ENCODE peak calls at places on chromosomes 13 and 19, in six cellular contexts. Z, J, N, Y, H and O are unnamed samples.

GRCh38 chr13:79679334-79679733 is 198.4 kb downstream of the NDFIP2 start:
- DNase-seq in Z (peak), Y (peak), J (peak), H (peak), N (peak), O (peak)

GRCh38 chr13:52846567-52847321 is 1.7 kb downstream of the PCDH8 start:
- DNase-seq in J (peak), N (no peak), Z (peak), Y (no peak), H (no peak), O (peak)

GRCh38 chr13:31134055-31134711 is 27.5 kb downstream of the HSPH1 start:
- DNase-seq in J (no peak), H (no peak), Z (no peak), N (no peak), Y (no peak), O (no peak)

GRCh38 chr19:49665301-49666119 is at the start of the genes BCL2L12 and IRF3:
- DNase-seq in Y (peak), Z (peak), H (peak), J (peak), N (peak), O (peak)

GRCh38 chr13:26324294-26324693 is 70.4 kb downstream of the CDK8 start:
- DNase-seq in J (no peak), Y (no peak), Z (no peak), N (no peak), H (no peak), O (no peak)

GRCh38 chr19:3575260-3575741 is 2.6 kb downstream of the HMG20B start:
- DNase-seq in Z (no peak), H (no peak), N (no peak), J (no peak), Y (no peak), O (peak)

GRCh38 chr19:49843265-49843664 is 7.7 kb upstream of the PTOV1 start:
- DNase-seq in Y (no peak), Z (no peak), N (no peak), H (no peak), J (no peak), O (no peak)

GRCh38 chr13:111120913-111121312 is 5.8 kb downstream of the ARHGEF7 start:
- DNase-seq in N (no peak), Y (no peak), J (no peak), H (no peak), Z (no peak), O (no peak)

GRCh38 chr13:51761638-51762350 is 42.2 kb downstream of the DHRS12 start:
- DNase-seq in Y (peak), Z (no peak), N (no peak), H (no peak), J (no peak), O (no peak)

GRCh38 chr19:28466107-28467045 is 746.6 kb downstream of the UQCRFS1 start:
- DNase-seq in H (no peak), N (no peak), Y (peak), Z (peak), J (peak), O (peak)

GRCh38 chr13:39417643-39418042 is 185.3 kb downstream of the LHFPL6 start:
- DNase-seq in Y (peak), Z (peak), H (no peak), N (no peak), J (peak), O (peak)

GRCh38 chr19:14114854-14115253 is 2.7 kb downstream of the PRKACA start:
- DNase-seq in Z (no peak), J (no peak), Y (peak), H (no peak), N (no peak), O (peak)

GRCh38 chr19:5292453-5292842 is 48.2 kb downstream of the PTPRS start:
- DNase-seq in N (no peak), J (no peak), Z (no peak), H (no peak), Y (peak), O (no peak)

GRCh38 chr13:33194820-33195692 is 90.5 kb downstream of the STARD13 start:
- DNase-seq in Y (peak), J (peak), Z (no peak), N (no peak), H (no peak), O (no peak)

GRCh38 chr19:5580116-5580515 is 12.4 kb upstream of the TINCR start:
- DNase-seq in Y (no peak), H (no peak), J (no peak), Z (no peak), N (no peak), O (no peak)

GRCh38 chr19:46487802-46488445 is 7.7 kb downstream of the PNMA8B start:
- DNase-seq in N (peak), Z (peak), J (peak), H (peak), Y (peak), O (peak)

GRCh38 chr19:23531231-23531790 is 136.0 kb upstream of the ZNF91 start:
- DNase-seq in Z (no peak), N (no peak), J (no peak), H (no peak), Y (no peak), O (no peak)

GRCh38 chr19:18046066-18046718 is 38.2 kb downstream of the ARRDC2 start:
- DNase-seq in H (no peak), J (peak), Y (peak), Z (peak), N (peak), O (no peak)

GRCh38 chr19:4233282-4233853 is 4.0 kb downstream of the EBI3 start:
- DNase-seq in Y (peak), N (no peak), J (peak), Z (no peak), H (no peak), O (peak)

GRCh38 chr13:75505327-75505726 is 23.4 kb upstream of the TBC1D4 start:
- DNase-seq in N (no peak), H (no peak), J (no peak), Z (no peak), Y (no peak), O (no peak)

GRCh38 chr13:57630661-57631606 is 610 bp upstream of the PCDH17 start:
- DNase-seq in Y (peak), H (no peak), J (peak), N (no peak), Z (peak), O (peak)

GRCh38 chr19:36257512-36257876 is 42.6 kb downstream of the ZNF146 start:
- DNase-seq in N (no peak), J (no peak), Y (no peak), Z (no peak), H (no peak), O (no peak)

GRCh38 chr13:25468330-25469178 is 96.8 kb downstream of the ATP8A2 start:
- DNase-seq in Z (peak), N (no peak), H (no peak), Y (no peak), J (no peak), O (peak)

GRCh38 chr19:49194408-49194807 is 36.8 kb downstream of the TRPM4 start:
- DNase-seq in N (no peak), Z (no peak), J (no peak), Y (no peak), H (no peak), O (no peak)

GRCh38 chr13:88086577-88086976 is 415.4 kb downstream of the SLITRK5 start:
- DNase-seq in Y (peak), H (no peak), J (peak), Z (no peak), N (no peak), O (no peak)

GRCh38 chr19:42280761-42281174 is 11.7 kb downstream of the CIC start:
- DNase-seq in Y (no peak), Z (no peak), N (no peak), H (no peak), J (no peak), O (no peak)

GRCh38 chr13:20230913-20231838 is 943 bp downstream of the GJB6 start:
- DNase-seq in J (no peak), H (peak), Y (no peak), Z (no peak), N (no peak), O (peak)

GRCh38 chr19:413756-414420 is 4.9 kb upstream of the C2CD4C start:
- DNase-seq in Z (no peak), N (no peak), J (no peak), Y (no peak), H (no peak), O (no peak)

GRCh38 chr19:44576843-44577565 is 36.4 kb upstream of the IGSF23 start:
- DNase-seq in Z (peak), N (no peak), H (no peak), J (peak), Y (peak), O (peak)

GRCh38 chr13:19862511-19863313 is 737 bp downstream of the ZMYM5 start:
- DNase-seq in J (peak), H (no peak), Y (peak), Z (peak), N (no peak), O (peak)

GRCh38 chr13:26946675-26947342 is 186.2 kb upstream of the GPR12 start:
- DNase-seq in J (peak), Z (peak), H (peak), Y (peak), N (no peak), O (no peak)

GRCh38 chr19:1161716-1162115 is 12.4 kb downstream of the SBNO2 start:
- DNase-seq in H (no peak), N (no peak), J (no peak), Y (no peak), Z (peak), O (no peak)

GRCh38 chr13:31964168-31964567 is 67.4 kb upstream of the FRY start:
- DNase-seq in N (no peak), J (no peak), Z (no peak), Y (no peak), H (no peak), O (no peak)

GRCh38 chr19:13764101-13764807 is at the start of gene MRI1:
- DNase-seq in N (peak), H (peak), J (peak), Y (peak), Z (peak), O (peak)

GRCh38 chr13:31767175-31767900 is 28.0 kb downstream of the RXFP2 start:
- DNase-seq in Y (no peak), J (peak), Z (peak), H (no peak), N (peak), O (no peak)

GRCh38 chr19:47790398-47790814 is 11.9 kb downstream of the SELENOW start:
- DNase-seq in J (peak), Y (peak), H (peak), Z (peak), N (peak), O (peak)

GRCh38 chr19:20367811-20368294 is 197.7 kb downstream of the ZNF737 start:
- DNase-seq in J (no peak), Z (no peak), N (no peak), Y (no peak), H (no peak), O (peak)

GRCh38 chr13:105276571-105276970 is 1258.9 kb downstream of the EFNB2 start:
- DNase-seq in J (no peak), H (no peak), Z (no peak), N (no peak), Y (no peak), O (no peak)

GRCh38 chr13:46185634-46186033 is 3.7 kb upstream of the LCP1 start:
- DNase-seq in Y (no peak), J (no peak), Z (no peak), N (no peak), H (no peak), O (no peak)

GRCh38 chr19:10246511-10246910 is 5.5 kb upstream of the MRPL4 start:
- DNase-seq in J (no peak), Y (no peak), H (no peak), N (no peak), Z (no peak), O (no peak)
- TF ChIP-seq CTCF in J (no peak), Y (no peak), H (no peak), N (no peak), Z (no peak), O (no peak)

DNA sequence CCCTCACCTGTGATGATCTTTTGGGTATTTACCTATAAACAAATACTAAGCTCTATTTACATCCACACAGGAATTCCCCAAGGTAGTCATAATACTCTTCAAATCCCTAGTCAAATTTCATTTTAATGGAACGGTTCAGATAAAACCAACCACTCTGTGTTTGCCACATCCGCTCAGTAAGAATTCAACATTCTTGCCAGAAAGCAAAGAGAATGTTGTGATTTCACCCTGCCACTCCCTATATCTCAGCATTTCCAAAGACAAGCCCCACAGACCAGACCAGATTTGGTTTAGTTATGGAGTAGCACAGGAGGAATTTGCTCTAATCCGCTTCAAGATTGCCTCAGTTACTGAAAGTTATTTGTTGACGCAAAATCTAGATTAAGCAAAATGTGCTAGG is 105.7 kb upstream of the SERP2 start:
- DNase-seq in J (peak), Y (peak), H (no peak), N (no peak), Z (peak), O (no peak)
- H3K27ac ChIP-seq in J (no peak), Y (peak), H (no peak), N (no peak), Z (no peak), O (no peak)

GRCh38 chr19:39032164-39032918 is at the start of gene FBXO27:
- DNase-seq in H (peak), Y (peak), J (no peak), Z (no peak), N (peak), O (peak)

GRCh38 chr19:39037194-39037593 is 4.8 kb upstream of the FBXO27 start:
- DNase-seq in J (no peak), H (no peak), Z (no peak), Y (no peak), N (no peak), O (no peak)

DNA sequence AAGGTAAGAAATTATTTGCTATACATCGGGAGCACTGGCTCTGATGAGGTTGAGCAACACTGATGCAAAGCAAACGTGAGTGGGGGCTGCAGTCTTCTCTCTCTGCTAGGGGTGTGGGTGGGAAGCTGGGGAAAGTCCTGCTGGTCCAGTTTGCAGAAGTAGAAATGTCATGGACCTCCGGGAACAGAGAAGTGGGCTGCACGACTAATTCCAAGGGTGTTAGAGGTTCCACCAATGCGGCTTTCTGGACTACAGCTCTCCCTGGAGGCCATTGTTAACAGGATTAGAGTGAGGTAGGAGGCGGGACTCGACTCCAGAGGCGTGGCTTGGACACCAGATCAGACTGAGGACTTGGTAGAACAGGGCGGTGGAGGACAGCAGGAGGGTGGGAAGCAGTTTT is 5.7 kb upstream of the FBXO27 start:
- DNase-seq in Z (peak), J (peak), N (peak), H (no peak), Y (peak), O (peak)
- TF ChIP-seq CTCF in Z (no peak), J (no peak), N (no peak), H (peak), Y (peak), O (peak)

DNA sequence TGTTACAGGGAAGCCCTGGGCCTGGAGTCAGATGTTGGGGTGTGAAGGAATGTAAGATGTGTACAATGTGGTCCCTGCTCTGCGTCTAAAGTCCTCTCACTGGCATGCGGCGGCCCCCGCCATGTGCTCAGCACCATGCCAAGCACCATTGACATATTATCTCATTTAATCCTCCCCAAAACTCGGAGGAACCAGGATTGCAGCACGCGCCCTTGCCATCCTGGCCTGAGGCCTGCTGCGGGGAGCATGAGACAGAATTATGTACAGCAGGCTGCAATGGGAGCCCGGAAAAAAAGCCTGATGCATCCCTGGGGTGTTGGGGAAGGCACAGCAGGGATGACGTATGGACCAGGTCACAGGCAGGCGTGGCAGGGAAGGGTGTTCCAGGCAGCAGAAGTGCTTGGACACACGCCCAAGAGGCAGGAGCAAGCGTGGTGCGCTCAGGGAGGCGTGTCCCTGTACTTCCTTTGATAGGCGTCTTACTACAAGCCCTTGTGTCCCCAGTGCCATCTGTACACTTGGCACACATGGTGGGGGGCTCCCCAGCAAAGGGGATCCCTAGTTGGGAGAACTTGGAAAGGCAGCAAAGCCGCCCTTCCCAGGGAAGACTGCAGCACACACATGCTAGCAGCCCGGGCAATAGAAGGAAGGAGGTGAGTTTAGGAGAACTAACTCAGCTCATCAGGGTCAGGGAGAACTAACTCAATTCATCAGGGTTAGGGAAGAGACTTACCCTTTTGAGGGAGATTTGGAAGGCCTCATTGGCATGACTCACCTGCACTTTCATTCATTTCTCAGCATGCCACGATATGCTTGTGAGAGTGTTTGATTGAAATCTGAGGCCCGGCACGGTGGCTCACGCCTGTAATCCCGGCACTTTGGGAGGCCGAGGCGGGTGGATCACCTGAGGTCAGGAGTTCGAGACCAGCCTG is 3.5 kb downstream of the EVI5L start:
- DNase-seq in J (peak), N (no peak), Z (peak), Y (peak), H (no peak), O (no peak)
- H3K27ac ChIP-seq in J (no peak), N (no peak), Z (peak), Y (peak), H (peak), O (no peak)